ENCODE peak calls at places on chromosomes 4 and X, in nine cellular contexts. J is SK-N-SH; F is spleen; E is activated CD4-positive, CD25-positive, alpha-beta regulatory T cell treated with anti-CD3 and anti-CD28 coated beads, Interleukin-2, amount 50 U/mL, for 72 hours; N is activated naive CD4-positive, alpha-beta T cell; Q is NCI-H1417 treated with DMSO at 0.1 percent for 48 hours; W is CD4-positive, alpha-beta T cell; A is HepG2; G is memory B cell. U is an unnamed sample.

GRCh38 chrX:72492499-72492898 is 80.1 kb downstream of the HDAC8 start:
- DNase-seq in Q (no peak), J (no peak), G (no peak), W (no peak), F (no peak), E (no peak), A (no peak), N (no peak), U (no peak)

GRCh38 chrX:45261005-45261404 is 60.3 kb upstream of the DIPK2B start:
- DNase-seq in F (no peak), E (no peak), N (no peak), J (no peak), Q (no peak), A (no peak), G (no peak), W (no peak), U (no peak)

GRCh38 chr4:3497554-3498389 is 34.5 kb downstream of the LRPAP1 start:
- DNase-seq in E (no peak), W (no peak), J (no peak), Q (no peak), G (no peak), A (no peak), N (no peak), F (no peak), U (no peak)

GRCh38 chrX:2678583-2678982 is 12.5 kb upstream of the CD99 start:
- DNase-seq in F (no peak), N (no peak), G (no peak), J (no peak), A (no peak), W (no peak), Q (no peak), E (no peak), U (no peak)

GRCh38 chr4:185470503-185471195 is 884 bp downstream of the CCDC110 start:
- DNase-seq in G (peak; percentile 64), A (peak; percentile 4), W (no peak), E (no peak), N (no peak), J (peak; percentile 31), Q (no peak), F (peak; percentile 90), U (no peak)

GRCh38 chr4:25860586-25861421 is 2.0 kb downstream of the SEL1L3 start:
- DNase-seq in N (no peak), G (no peak), E (no peak), W (no peak), Q (no peak), J (no peak), F (peak; percentile 82), A (no peak), U (no peak)

GRCh38 chr4:17323619-17324400 is 188.1 kb downstream of the QDPR start:
- DNase-seq in A (no peak), Q (no peak), N (no peak), J (no peak), F (no peak), E (no peak), G (no peak), W (no peak), U (no peak)

GRCh38 chr4:45527160-45527559 is 596.7 kb downstream of the GABRG1 start:
- DNase-seq in N (no peak), G (no peak), Q (no peak), E (no peak), A (no peak), F (no peak), W (no peak), J (no peak), U (no peak)

GRCh38 chr4:6377626-6378492 is 94.6 kb downstream of the PPP2R2C start:
- DNase-seq in J (peak; percentile 51), G (no peak), E (no peak), F (peak; percentile 52), N (no peak), A (no peak), W (no peak), Q (no peak), U (no peak)

GRCh38 chrX:52988985-52989917 is 30.9 kb upstream of the FAM156A start:
- DNase-seq in N (no peak), W (no peak), E (no peak), G (no peak), J (no peak), F (no peak), Q (no peak), A (no peak), U (no peak)

GRCh38 chrX:134642394-134642793 is 15.9 kb downstream of the PLAC1 start:
- DNase-seq in F (no peak), A (no peak), N (no peak), J (no peak), Q (no peak), W (no peak), G (no peak), E (no peak), U (no peak)

GRCh38 chr4:133156096-133156495 is 7.0 kb downstream of the PCDH10 start:
- DNase-seq in Q (no peak), N (no peak), G (no peak), A (no peak), F (no peak), J (no peak), W (no peak), E (no peak), U (no peak)

GRCh38 chrX:5397409-5397808 is 831.3 kb downstream of the NLGN4X start:
- DNase-seq in F (no peak), E (no peak), Q (no peak), N (no peak), W (no peak), A (no peak), G (no peak), J (no peak), U (no peak)

GRCh38 chrX:644304-645023 is 13.9 kb downstream of the SHOX start:
- DNase-seq in G (no peak), E (no peak), Q (no peak), N (no peak), A (no peak), J (peak; percentile 36), W (no peak), F (no peak), U (no peak)

GRCh38 chr4:129929052-129929451 is 833.1 kb downstream of the C4orf33 start:
- DNase-seq in E (no peak), A (no peak), N (no peak), G (no peak), Q (no peak), F (no peak), J (peak; percentile 8), W (no peak), U (no peak)